ENCODE peak calls at places on chromosomes 4 and X, in five cellular contexts. One of them, this sample, is unnamed.

GRCh38 chr4:66606908-66607307 is 936.6 kb upstream of the EPHA5 start:
- DNase-seq in Peyer's patch: no peak
- DNase-seq in transverse colon: no peak
- DNase-seq in A549: no peak
- DNase-seq in endothelial cell of umbilical vein: no peak
- DNase-seq in this sample: no peak

GRCh38 chrX:2642146-2642545 is 48.9 kb upstream of the CD99 start:
- DNase-seq in Peyer's patch: no peak
- DNase-seq in transverse colon: no peak
- DNase-seq in A549: no peak
- DNase-seq in endothelial cell of umbilical vein: no peak
- DNase-seq in this sample: no peak

GRCh38 chrX:120840826-120841225 is 34.8 kb downstream of the CT47B1 start:
- DNase-seq in Peyer's patch: no peak
- DNase-seq in transverse colon: no peak
- DNase-seq in A549: no peak
- DNase-seq in endothelial cell of umbilical vein: peak; percentile 2
- DNase-seq in this sample: no peak

GRCh38 chrX:139889760-139890159 is 43.1 kb downstream of the ATP11C start:
- DNase-seq in Peyer's patch: no peak
- DNase-seq in transverse colon: no peak
- DNase-seq in A549: no peak
- DNase-seq in endothelial cell of umbilical vein: peak; percentile 25
- DNase-seq in this sample: no peak

GRCh38 chr4:22019676-22020075 is 71.1 kb upstream of the KCNIP4 start:
- DNase-seq in Peyer's patch: no peak
- DNase-seq in transverse colon: no peak
- DNase-seq in A549: no peak
- DNase-seq in endothelial cell of umbilical vein: no peak
- DNase-seq in this sample: no peak

GRCh38 chrX:133005038-133005437 is 46.6 kb upstream of the HS6ST2 start:
- DNase-seq in Peyer's patch: no peak
- DNase-seq in transverse colon: no peak
- DNase-seq in A549: peak; percentile 3
- DNase-seq in endothelial cell of umbilical vein: peak; percentile 3
- DNase-seq in this sample: no peak

GRCh38 chr4:123484291-123484926 is 87.8 kb downstream of the SPRY1 start:
- DNase-seq in Peyer's patch: no peak
- DNase-seq in transverse colon: no peak
- DNase-seq in A549: no peak
- DNase-seq in endothelial cell of umbilical vein: no peak
- DNase-seq in this sample: no peak

GRCh38 chr4:48570646-48571220 is 80.7 kb downstream of the ZAR1 start:
- DNase-seq in Peyer's patch: no peak
- DNase-seq in transverse colon: no peak
- DNase-seq in A549: no peak
- DNase-seq in endothelial cell of umbilical vein: no peak
- DNase-seq in this sample: no peak

GRCh38 chrX:119340606-119341205 is 58.4 kb upstream of the SLC25A43 start:
- DNase-seq in Peyer's patch: no peak
- DNase-seq in transverse colon: no peak
- DNase-seq in A549: no peak
- DNase-seq in endothelial cell of umbilical vein: no peak
- DNase-seq in this sample: no peak

GRCh38 chr4:152698012-152698499 is 18.3 kb upstream of the TMEM154 start:
- DNase-seq in Peyer's patch: no peak
- DNase-seq in transverse colon: no peak
- DNase-seq in A549: no peak
- DNase-seq in endothelial cell of umbilical vein: no peak
- DNase-seq in this sample: no peak

GRCh38 chrX:24153796-24154189 is 4.3 kb downstream of the ZFX start:
- DNase-seq in Peyer's patch: no peak
- DNase-seq in transverse colon: no peak
- DNase-seq in A549: no peak
- DNase-seq in endothelial cell of umbilical vein: peak; percentile 78
- DNase-seq in this sample: no peak

GRCh38 chr4:7167706-7168105 is 24.6 kb upstream of the SORCS2 start:
- DNase-seq in Peyer's patch: peak; percentile 43
- DNase-seq in transverse colon: no peak
- DNase-seq in A549: no peak
- DNase-seq in endothelial cell of umbilical vein: no peak
- DNase-seq in this sample: no peak

GRCh38 chrX:85977218-85977617 is 70.1 kb downstream of the CHM start:
- DNase-seq in Peyer's patch: no peak
- DNase-seq in transverse colon: no peak
- DNase-seq in A549: no peak
- DNase-seq in endothelial cell of umbilical vein: no peak
- DNase-seq in this sample: no peak

GRCh38 chr4:153143527-153144348 is 60.5 kb upstream of the TRIM2 start:
- DNase-seq in Peyer's patch: peak; percentile 56
- DNase-seq in transverse colon: peak; percentile 29
- DNase-seq in A549: no peak
- DNase-seq in endothelial cell of umbilical vein: peak; percentile 54
- DNase-seq in this sample: no peak

GRCh38 chr4:4260185-4260751 is 12.2 kb upstream of the TMEM128 start:
- DNase-seq in Peyer's patch: no peak
- DNase-seq in transverse colon: no peak
- DNase-seq in A549: peak; percentile 74
- DNase-seq in endothelial cell of umbilical vein: peak; percentile 50
- DNase-seq in this sample: no peak

GRCh38 chr4:81352476-81352875 is 119.2 kb downstream of the RASGEF1B start:
- DNase-seq in Peyer's patch: no peak
- DNase-seq in transverse colon: no peak
- DNase-seq in A549: no peak
- DNase-seq in endothelial cell of umbilical vein: no peak
- DNase-seq in this sample: no peak

GRCh38 chr4:24778427-24779225 is 16.7 kb upstream of the SOD3 start:
- DNase-seq in Peyer's patch: peak; percentile 52
- DNase-seq in transverse colon: peak; percentile 14
- DNase-seq in A549: no peak
- DNase-seq in endothelial cell of umbilical vein: no peak
- DNase-seq in this sample: no peak

DNA sequence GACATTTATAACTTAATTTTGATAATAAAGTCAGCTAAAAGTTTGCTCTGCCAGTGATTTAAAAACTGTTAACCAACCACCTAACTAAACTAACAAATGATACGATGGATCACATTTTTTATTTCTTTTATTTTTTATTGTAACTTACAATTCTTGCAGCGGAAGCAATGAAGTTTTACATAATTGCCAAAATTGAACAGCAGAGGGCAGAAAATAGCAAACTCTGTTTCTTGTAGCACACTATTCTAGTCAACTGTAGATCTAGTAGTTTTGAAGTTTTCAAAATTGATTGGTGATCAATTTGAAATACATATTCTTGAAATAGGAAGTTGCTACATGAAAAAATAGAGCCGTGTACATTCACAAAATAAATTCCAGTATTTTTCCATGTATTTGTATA is 2.8 kb upstream of the GRIA2 start:
- DNase-seq in Peyer's patch: no peak
- DNase-seq in transverse colon: no peak
- DNase-seq in A549: no peak
- DNase-seq in endothelial cell of umbilical vein: peak; percentile 56
- DNase-seq in this sample: no peak
- TF ChIP-seq CTCF in Peyer's patch: peak; percentile 21
- TF ChIP-seq CTCF in transverse colon: peak; percentile 33
- TF ChIP-seq CTCF in A549: peak; percentile 47
- TF ChIP-seq CTCF in endothelial cell of umbilical vein: peak; percentile 24
- TF ChIP-seq CTCF in this sample: no peak

GRCh38 chrX:128975716-128976115 is 547.6 kb downstream of the SMARCA1 start:
- DNase-seq in Peyer's patch: peak; percentile 52
- DNase-seq in transverse colon: peak; percentile 39
- DNase-seq in A549: peak; percentile 17
- DNase-seq in endothelial cell of umbilical vein: peak; percentile 3
- DNase-seq in this sample: no peak
- TF ChIP-seq CTCF in Peyer's patch: peak; percentile 16
- TF ChIP-seq CTCF in transverse colon: peak; percentile 54
- TF ChIP-seq CTCF in A549: peak; percentile 56
- TF ChIP-seq CTCF in endothelial cell of umbilical vein: peak; percentile 17
- TF ChIP-seq CTCF in this sample: no peak

GRCh38 chr4:11418610-11419009 is 10.1 kb downstream of the HS3ST1 start:
- DNase-seq in Peyer's patch: no peak
- DNase-seq in transverse colon: no peak
- DNase-seq in A549: no peak
- DNase-seq in endothelial cell of umbilical vein: peak; percentile 21
- DNase-seq in this sample: no peak
- TF ChIP-seq CTCF in Peyer's patch: no peak
- TF ChIP-seq CTCF in transverse colon: no peak
- TF ChIP-seq CTCF in A549: no peak
- TF ChIP-seq CTCF in endothelial cell of umbilical vein: peak; percentile 40
- TF ChIP-seq CTCF in this sample: no peak

GRCh38 chrX:66756717-66757116 is 117.8 kb upstream of the EDA2R start:
- DNase-seq in Peyer's patch: no peak
- DNase-seq in transverse colon: no peak
- DNase-seq in A549: no peak
- DNase-seq in endothelial cell of umbilical vein: no peak
- DNase-seq in this sample: no peak

GRCh38 chrX:66766318-66766717 is 127.4 kb upstream of the EDA2R start:
- DNase-seq in Peyer's patch: no peak
- DNase-seq in transverse colon: no peak
- DNase-seq in A549: no peak
- DNase-seq in endothelial cell of umbilical vein: no peak
- DNase-seq in this sample: no peak

GRCh38 chrX:66760648-66761047 is 121.8 kb upstream of the EDA2R start:
- DNase-seq in Peyer's patch: no peak
- DNase-seq in transverse colon: no peak
- DNase-seq in A549: no peak
- DNase-seq in endothelial cell of umbilical vein: peak; percentile 0
- DNase-seq in this sample: no peak
- TF ChIP-seq CTCF in Peyer's patch: no peak
- TF ChIP-seq CTCF in transverse colon: no peak
- TF ChIP-seq CTCF in A549: peak; percentile 15
- TF ChIP-seq CTCF in endothelial cell of umbilical vein: no peak
- TF ChIP-seq CTCF in this sample: no peak

GRCh38 chrX:87299563-87300160 is 217.9 kb upstream of the KLHL4 start:
- DNase-seq in Peyer's patch: no peak
- DNase-seq in transverse colon: no peak
- DNase-seq in A549: no peak
- DNase-seq in endothelial cell of umbilical vein: peak; percentile 12
- DNase-seq in this sample: no peak
- TF ChIP-seq CTCF in Peyer's patch: peak; percentile 10
- TF ChIP-seq CTCF in transverse colon: peak; percentile 29
- TF ChIP-seq CTCF in A549: peak; percentile 54
- TF ChIP-seq CTCF in endothelial cell of umbilical vein: no peak
- TF ChIP-seq CTCF in this sample: no peak

This sample was measured in natural killer cell.